ENCODE peak calls at places on chromosomes 4 and X, in seven cellular contexts. X, P, I, F, M, V and S are unnamed samples. For H3K4me1, the result is how much of the 10 kb centered on the place peaks cover.

GRCh38 chr4:4867745-4868505 is 8.5 kb downstream of the MSX1 start:
- DNase-seq in X (no peak), P (no peak), I (no peak), F (no peak), M (no peak), V (no peak), S (no peak)

GRCh38 chrX:40105791-40106676 is 8.3 kb upstream of the BCOR start:
- DNase-seq in X (peak), P (peak), I (peak), F (no peak), M (peak), V (no peak), S (peak)

GRCh38 chr4:114728426-114728825 is 129.8 kb downstream of the UGT8 start:
- DNase-seq in X (no peak), P (no peak), I (no peak), F (no peak), M (no peak), V (no peak), S (no peak)

GRCh38 chr4:186898367-186898766 is 174.7 kb upstream of the FAT1 start:
- DNase-seq in X (no peak), P (no peak), I (no peak), F (no peak), M (no peak), V (no peak), S (no peak)

GRCh38 chr4:180513076-180513475 is 1730.1 kb upstream of the TENM3 start:
- DNase-seq in X (no peak), P (no peak), I (no peak), F (no peak), M (no peak), V (no peak), S (no peak)

GRCh38 chr4:79682801-79683217 is 274.8 kb upstream of the GK2 start:
- DNase-seq in X (no peak), P (peak), I (no peak), F (peak), M (no peak), V (no peak), S (no peak)

GRCh38 chr4:165204462-165204830 is 2.9 kb upstream of the KLHL2 start:
- DNase-seq in X (no peak), P (no peak), I (no peak), F (no peak), M (no peak), V (no peak), S (no peak)

GRCh38 chrX:22952011-22952410 is 47.7 kb upstream of the DDX53 start:
- DNase-seq in X (no peak), P (no peak), I (no peak), F (no peak), M (no peak), V (no peak), S (no peak)

GRCh38 chr4:184534511-184535391 is 60.4 kb upstream of the IRF2 start:
- DNase-seq in X (no peak), P (no peak), I (no peak), F (no peak), M (no peak), V (no peak), S (no peak)

GRCh38 chr4:125313497-125313896 is 1.3 kb upstream of the FAT4 start:
- DNase-seq in X (peak), P (peak), I (no peak), F (no peak), M (peak), V (no peak), S (peak)

GRCh38 chrX:7145454-7145853 is 2.1 kb upstream of the STS start:
- DNase-seq in X (no peak), P (no peak), I (no peak), F (no peak), M (no peak), V (no peak), S (no peak)

GRCh38 chr4:112170451-112170993 is 25.3 kb downstream of the FAM241A start:
- DNase-seq in X (no peak), P (no peak), I (no peak), F (no peak), M (peak), V (no peak), S (no peak)

GRCh38 chrX:149248073-149248625 is 257.0 kb downstream of the IDS start:
- DNase-seq in X (no peak), P (no peak), I (no peak), F (no peak), M (no peak), V (no peak), S (no peak)

DNA sequence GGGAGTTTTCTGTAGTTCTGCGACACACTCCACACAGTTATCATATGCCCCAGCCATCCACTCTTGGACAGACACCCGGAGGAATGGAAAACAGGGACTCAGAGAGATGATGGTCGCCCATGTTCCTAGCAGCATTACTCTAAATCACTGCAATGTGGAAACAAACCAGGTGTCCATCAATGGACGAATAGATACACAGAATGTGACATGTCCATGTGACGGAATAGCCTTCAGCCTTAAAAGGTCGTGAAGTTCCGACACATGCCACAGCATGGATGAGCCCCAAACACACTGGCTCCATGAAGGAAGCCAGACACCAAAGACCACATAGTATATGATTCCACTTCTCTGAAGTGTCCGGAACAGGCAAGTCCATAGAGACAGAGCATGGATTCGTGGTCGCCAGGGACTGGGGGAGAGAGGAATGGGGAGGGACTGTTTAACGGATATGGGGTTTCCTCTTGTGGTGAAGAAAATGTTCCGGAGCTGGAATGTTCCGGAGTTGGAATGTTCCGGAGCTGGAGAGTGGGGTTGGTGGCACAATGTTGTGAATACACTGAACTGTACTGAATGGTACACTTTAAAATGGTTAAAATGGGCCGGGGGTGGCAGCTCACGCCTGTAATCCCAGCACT is 28.7 kb upstream of the AFAP1 start:
- DNase-seq in X (no peak), P (no peak), I (no peak), F (no peak), M (no peak), V (no peak), S (peak)
- H3K4me1 ChIP-seq in X (under half), P (under half), I (under half), F (under half), M (half or more), V (under half), S (under half)

GRCh38 chr4:83114576-83114975 is at the start of gene PLAC8:
- DNase-seq in X (no peak), P (no peak), I (no peak), F (no peak), M (no peak), V (no peak), S (no peak)
- TF ChIP-seq POLR2A in X (no peak), P (no peak), I (no peak), F (no peak), M (no peak), V (no peak), S (no peak)

GRCh38 chr4:3481783-3482397 is 18.8 kb downstream of the DOK7 start:
- DNase-seq in X (no peak), P (no peak), I (no peak), F (no peak), M (no peak), V (no peak), S (no peak)
- H3K4me1 ChIP-seq in X (under half), P (under half), I (under half), F (half or more), M (under half), V (under half), S (under half)

DNA sequence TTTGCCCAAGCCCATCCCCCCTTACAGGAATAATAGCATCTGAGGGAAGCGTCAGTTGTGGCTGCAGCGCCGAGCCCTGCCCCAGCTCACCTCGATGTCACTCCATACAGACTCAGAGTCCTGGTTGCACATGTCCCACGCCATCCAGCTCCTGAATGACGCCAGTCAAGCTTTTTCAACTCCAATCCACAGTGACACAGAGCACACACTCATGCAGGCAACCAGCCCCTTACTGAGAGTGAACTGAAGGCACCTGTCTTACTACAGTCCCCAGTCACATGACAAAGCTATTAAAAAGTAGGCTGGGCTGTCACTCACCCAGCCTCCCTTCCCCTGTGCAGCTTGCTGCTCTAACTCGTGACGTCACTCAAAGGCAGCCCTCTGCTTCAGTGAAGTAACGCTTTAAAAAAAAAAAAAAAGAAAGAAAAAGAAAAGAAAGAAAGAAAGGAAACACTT is at the start of gene PPARGC1A:
- DNase-seq in X (peak), P (peak), I (peak), F (peak), M (no peak), V (peak), S (peak)
- TF ChIP-seq POLR2A in X (no peak), P (peak), I (peak), F (peak), M (no peak), V (no peak), S (no peak)

DNA sequence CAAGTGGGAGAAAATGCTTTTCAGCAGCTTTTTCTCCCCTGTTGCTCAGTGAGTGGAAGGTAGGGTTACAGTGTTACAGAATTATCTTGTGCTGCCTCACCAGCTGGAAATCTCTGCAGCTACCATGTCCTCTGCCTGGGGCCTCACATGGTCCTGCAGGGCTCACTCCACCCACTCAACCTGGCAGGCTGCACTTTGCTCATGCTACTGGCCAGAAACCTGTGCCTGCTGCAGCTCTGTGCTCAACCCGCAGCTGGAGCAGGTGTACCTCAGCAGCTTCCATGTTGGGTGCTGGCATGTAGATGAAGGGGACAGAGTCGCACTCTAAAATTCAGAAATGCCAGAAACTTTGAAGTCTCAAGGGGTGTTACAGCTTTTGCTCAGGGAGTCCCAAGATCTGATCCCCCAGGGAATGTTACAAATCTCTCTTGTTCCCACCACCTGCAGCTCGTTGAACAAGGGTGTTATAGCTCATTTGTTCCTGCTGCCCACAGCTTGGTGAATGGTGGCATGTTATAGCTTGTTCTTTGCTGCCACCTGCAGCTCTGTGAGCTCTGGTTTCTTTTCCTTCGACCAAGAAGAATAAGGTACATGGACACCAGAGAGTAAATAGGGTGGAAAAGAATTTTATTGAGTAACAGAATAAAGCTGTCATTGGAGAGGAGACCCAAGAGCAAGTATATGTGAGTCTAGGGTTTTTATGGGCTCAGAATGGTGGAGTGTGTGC is 845.8 kb downstream of the TECRL start:
- DNase-seq in X (no peak), P (no peak), I (no peak), F (no peak), M (no peak), V (no peak), S (no peak)
- H3K4me1 ChIP-seq in X (under half), P (under half), I (under half), F (under half), M (under half), V (under half), S (under half)

GRCh38 chr4:128463006-128463405 is 175.4 kb upstream of the PGRMC2 start:
- DNase-seq in X (no peak), P (no peak), I (no peak), F (no peak), M (no peak), V (no peak), S (no peak)

GRCh38 chr4:128465523-128465922 is 177.9 kb upstream of the PGRMC2 start:
- DNase-seq in X (no peak), P (no peak), I (no peak), F (no peak), M (no peak), V (no peak), S (no peak)

GRCh38 chr4:128470492-128471053 is 183.0 kb upstream of the PGRMC2 start:
- DNase-seq in X (no peak), P (no peak), I (no peak), F (no peak), M (no peak), V (no peak), S (no peak)

GRCh38 chr4:128471576-128471975 is 184.0 kb upstream of the PGRMC2 start:
- DNase-seq in X (no peak), P (no peak), I (no peak), F (no peak), M (no peak), V (no peak), S (no peak)

DNA sequence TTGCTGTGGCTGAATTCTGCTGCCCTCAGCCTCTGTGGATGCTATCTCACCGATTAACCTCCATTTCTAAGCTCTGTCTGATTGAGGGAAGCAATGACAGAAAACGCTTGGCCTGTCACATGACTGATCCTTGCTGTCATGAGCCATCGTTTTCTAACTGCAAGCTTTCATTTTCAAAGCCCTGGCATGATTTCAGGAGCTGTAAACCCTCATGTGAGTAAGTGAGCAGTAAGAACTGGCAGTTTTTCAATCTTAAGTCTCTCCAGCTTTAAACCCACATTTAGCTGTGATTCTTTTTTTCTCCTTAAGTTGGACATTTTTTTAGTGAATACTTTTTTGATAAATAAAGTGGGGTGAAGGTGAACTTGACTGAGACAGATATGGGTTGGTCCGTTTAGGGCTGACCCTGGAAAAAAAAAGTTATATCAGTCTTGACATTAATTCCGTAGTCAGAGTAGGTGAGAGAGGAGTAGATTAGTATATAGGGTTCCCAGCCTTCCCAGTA is 180.9 kb upstream of the PGRMC2 start:
- DNase-seq in X (peak), P (peak), I (no peak), F (peak), M (no peak), V (no peak), S (peak)
- TF ChIP-seq POLR2A in X (no peak), P (no peak), I (no peak), F (peak), M (no peak), V (no peak), S (no peak)